ENCODE peak calls at places on chromosomes 3 and 15, in seven cellular contexts. E is Panc1, R is stomach, P is spleen, W is suprapubic skin, U is GM12878, Y is GM23338. A is an unnamed sample.

GRCh38 chr3:57983734-57984518 is 24.3 kb upstream of the FLNB start:
- DNase-seq in E (peak; percentile 61), R (peak; percentile 58), P (no peak), W (no peak), U (peak; percentile 96), Y (no peak), A (no peak)

GRCh38 chr15:101242160-101242998 is 9.5 kb downstream of the CHSY1 start:
- DNase-seq in E (no peak), R (no peak), P (peak; percentile 83), W (no peak), U (peak; percentile 74), Y (no peak), A (no peak)

GRCh38 chr3:187921391-187921790 is 176.1 kb upstream of the BCL6 start:
- DNase-seq in E (no peak), R (no peak), P (no peak), W (no peak), U (no peak), Y (no peak), A (no peak)

GRCh38 chr3:71581981-71582611 is 1.4 kb downstream of the FOXP1 start:
- DNase-seq in E (no peak), R (peak; percentile 53), P (peak; percentile 90), W (peak; percentile 79), U (no peak), Y (peak; percentile 88), A (peak; percentile 57)

GRCh38 chr3:85933326-85933725 is 974.5 kb downstream of the CADM2 start:
- DNase-seq in E (no peak), R (no peak), P (no peak), W (no peak), U (no peak), Y (no peak), A (no peak)

GRCh38 chr3:149114458-149114857 is 15.0 kb upstream of the HPS3 start:
- DNase-seq in E (no peak), R (no peak), P (no peak), W (no peak), U (no peak), Y (no peak), A (no peak)

GRCh38 chr3:191138937-191139336 is 60.1 kb upstream of the OSTN start:
- DNase-seq in E (no peak), R (no peak), P (no peak), W (no peak), U (no peak), Y (no peak), A (no peak)

GRCh38 chr3:102529452-102529851 is 94.6 kb downstream of the ZPLD1 start:
- DNase-seq in E (peak; percentile 12), R (no peak), P (no peak), W (no peak), U (no peak), Y (peak; percentile 69), A (no peak)

GRCh38 chr3:153513236-153513635 is 351.2 kb downstream of the RAP2B start:
- DNase-seq in E (no peak), R (no peak), P (no peak), W (no peak), U (no peak), Y (peak; percentile 63), A (no peak)

GRCh38 chr15:67785431-67785830 is 39.9 kb upstream of the SKOR1 start:
- DNase-seq in E (no peak), R (no peak), P (no peak), W (no peak), U (no peak), Y (no peak), A (no peak)

GRCh38 chr3:192899540-192899982 is 18.1 kb downstream of the MB21D2 start:
- DNase-seq in E (no peak), R (no peak), P (no peak), W (no peak), U (no peak), Y (no peak), A (no peak)

GRCh38 chr15:101052031-101052620 is 133.0 kb downstream of the LRRK1 start:
- DNase-seq in E (no peak), R (peak; percentile 19), P (no peak), W (no peak), U (no peak), Y (no peak), A (no peak)

GRCh38 chr15:40776537-40777141 is 6.9 kb downstream of the C15orf62 start:
- DNase-seq in E (no peak), R (peak; percentile 89), P (peak; percentile 79), W (no peak), U (no peak), Y (no peak), A (peak; percentile 93)

GRCh38 chr15:64897345-64897985 is 14.2 kb upstream of the ANKDD1A start:
- DNase-seq in E (no peak), R (peak; percentile 74), P (peak; percentile 91), W (no peak), U (no peak), Y (no peak), A (no peak)

GRCh38 chr3:123638936-123639680 is 54.3 kb upstream of the HACD2 start:
- DNase-seq in E (no peak), R (no peak), P (no peak), W (no peak), U (no peak), Y (no peak), A (no peak)

GRCh38 chr15:25180606-25181289 is 226.0 kb downstream of the SNRPN start:
- DNase-seq in E (no peak), R (peak; percentile 17), P (peak; percentile 59), W (peak; percentile 28), U (no peak), Y (no peak), A (no peak)

GRCh38 chr15:74170845-74171578 is 2.5 kb upstream of the ISLR start:
- DNase-seq in E (no peak), R (peak; percentile 20), P (no peak), W (no peak), U (no peak), Y (no peak), A (no peak)

GRCh38 chr3:51436998-51437639 is 46.0 kb downstream of the RBM15B start:
- DNase-seq in E (no peak), R (peak; percentile 53), P (no peak), W (no peak), U (no peak), Y (no peak), A (no peak)

GRCh38 chr3:51434110-51434509 is 43.0 kb downstream of the RBM15B start:
- DNase-seq in E (no peak), R (no peak), P (no peak), W (no peak), U (no peak), Y (no peak), A (no peak)

GRCh38 chr3:51429138-51429537 is 38.1 kb downstream of the RBM15B start:
- DNase-seq in E (no peak), R (no peak), P (no peak), W (no peak), U (no peak), Y (no peak), A (no peak)

GRCh38 chr3:51434746-51435323 is 43.8 kb downstream of the RBM15B start:
- DNase-seq in E (peak; percentile 30), R (peak; percentile 42), P (no peak), W (no peak), U (peak; percentile 5), Y (peak; percentile 84), A (no peak)
- TF ChIP-seq POLR2AphosphoS5 in E (no peak), R (no peak), P (no peak), W (no peak), U (no peak), Y (no peak), A (no peak)

GRCh38 chr3:46863261-46863782 is at the start of gene MYL3:
- DNase-seq in E (no peak), R (no peak), P (peak; percentile 24), W (peak; percentile 60), U (no peak), Y (no peak), A (no peak)

GRCh38 chr3:46865034-46865507 is 1.8 kb upstream of the MYL3 start:
- DNase-seq in E (no peak), R (no peak), P (peak; percentile 74), W (no peak), U (no peak), Y (no peak), A (no peak)

GRCh38 chr3:46862689-46863020 is 589 bp downstream of the MYL3 start:
- DNase-seq in E (no peak), R (no peak), P (peak; percentile 41), W (peak; percentile 45), U (no peak), Y (no peak), A (no peak)

GRCh38 chr3:46865546-46865945 is 2.3 kb upstream of the MYL3 start:
- DNase-seq in E (no peak), R (no peak), P (peak; percentile 43), W (no peak), U (no peak), Y (no peak), A (no peak)

DNA sequence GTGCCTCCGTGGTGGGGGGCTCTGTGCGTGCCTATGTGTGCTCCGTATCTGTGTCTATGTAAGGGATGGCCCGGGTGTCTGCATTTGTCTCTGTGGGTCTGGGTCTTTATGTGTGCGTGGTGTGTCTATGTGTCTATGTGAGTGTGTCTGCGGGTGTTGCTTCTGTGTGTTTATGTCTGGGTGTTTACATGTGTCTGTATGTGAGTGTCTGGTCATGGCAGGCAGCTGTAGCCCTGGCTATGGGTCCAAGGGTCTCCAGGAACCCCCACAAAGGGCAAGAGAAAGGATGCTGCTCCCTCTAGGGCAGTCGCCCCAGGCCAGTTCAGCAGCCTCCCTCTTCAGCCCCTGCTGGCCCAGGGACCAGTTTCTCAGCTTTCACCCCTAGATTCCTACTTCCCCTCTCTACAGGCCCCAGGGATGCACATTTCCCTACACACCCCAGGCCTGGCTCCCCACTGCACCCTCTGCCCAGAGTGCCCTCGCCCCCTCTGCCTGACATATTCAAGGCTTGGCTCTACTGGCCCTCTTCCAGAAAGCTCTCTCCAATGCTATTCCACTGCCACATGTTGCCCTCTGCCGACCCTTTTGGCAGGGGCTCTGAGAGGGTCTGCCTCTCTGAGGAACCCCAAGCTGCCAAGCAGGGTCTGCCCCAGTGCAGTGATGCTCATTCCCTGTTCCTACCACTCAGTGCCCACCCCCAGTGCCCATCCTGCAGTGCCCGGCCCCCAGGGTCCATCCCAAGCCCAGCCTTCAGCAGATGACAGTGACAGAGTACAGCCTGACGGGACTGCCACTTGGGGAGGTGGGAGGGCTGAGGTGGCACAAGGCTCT is 1.0 kb upstream of the MYL3 start:
- DNase-seq in E (no peak), R (no peak), P (peak; percentile 65), W (peak; percentile 77), U (no peak), Y (no peak), A (no peak)
- H3K27ac ChIP-seq in E (no peak overlapping the region), R (no peak overlapping the region), P (peak overlapping the region; percentile 67), W (no peak overlapping the region), U (no peak overlapping the region), Y (no peak overlapping the region), A (peak overlapping the region; percentile 82)

GRCh38 chr3:166171695-166172094 is 334.5 kb upstream of the BCHE start:
- DNase-seq in E (no peak), R (no peak), P (no peak), W (no peak), U (no peak), Y (no peak), A (no peak)

DNA sequence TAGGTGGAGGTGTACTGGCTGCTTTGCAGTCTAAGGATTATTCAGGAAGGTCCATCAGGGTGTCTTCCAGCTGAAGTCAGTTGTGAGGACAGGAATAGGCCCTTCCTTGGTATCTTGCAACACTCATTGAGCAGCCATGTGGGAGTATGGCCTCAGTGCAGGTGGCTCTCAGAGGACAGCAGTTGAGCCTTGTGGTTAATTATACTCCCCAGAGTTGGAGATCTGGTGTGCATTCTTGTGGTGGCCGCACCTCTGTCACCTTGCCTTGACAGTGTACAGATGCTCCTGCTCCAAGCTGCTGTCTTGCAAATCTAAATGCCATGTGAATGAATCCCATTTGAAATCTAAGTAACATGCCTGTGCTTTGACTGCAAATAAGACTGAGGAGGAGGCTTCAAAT is 339.9 kb upstream of the BCHE start:
- DNase-seq in E (no peak), R (no peak), P (no peak), W (no peak), U (no peak), Y (no peak), A (no peak)
- TF ChIP-seq POLR2AphosphoS5 in E (no peak), R (no peak), P (no peak), W (no peak), U (no peak), Y (no peak), A (no peak)

GRCh38 chr15:89500397-89501270 is 4.3 kb upstream of the RHCG start:
- DNase-seq in E (no peak), R (no peak), P (no peak), W (peak; percentile 47), U (no peak), Y (peak; percentile 45), A (no peak)
- H3K27ac ChIP-seq in E (no peak overlapping the region), R (no peak overlapping the region), P (no peak overlapping the region), W (no peak overlapping the region), U (no peak overlapping the region), Y (no peak overlapping the region), A (no peak overlapping the region)

A was measured in breast epithelium.